ENCODE peak calls at places on chromosomes 2 and 18, in seven cellular contexts. One of them, this sample, is unnamed.
A peak's percentile ranks its signal among the peaks of the same experiment; 100 is the strongest.

GRCh38 chr2:158969162-158969716 is 799 bp downstream of the TANC1 start:
- DNase-seq in left ventricle myocardium inferior: no peak
- DNase-seq in PC-3: no peak
- DNase-seq in IMR-90: no peak
- DNase-seq in Peyer's patch: peak; percentile 75
- DNase-seq in heart left ventricle: no peak
- DNase-seq in HepG2: no peak
- DNase-seq in this sample: no peak

GRCh38 chr2:133658020-133658903 is 90.0 kb upstream of the NCKAP5 start:
- DNase-seq in HepG2: no peak
- DNase-seq in IMR-90: peak; percentile 51
- DNase-seq in PC-3: peak; percentile 19
- DNase-seq in heart left ventricle: no peak
- DNase-seq in Peyer's patch: no peak
- DNase-seq in left ventricle myocardium inferior: no peak
- DNase-seq in this sample: no peak

GRCh38 chr18:28692337-28692736 is 515.4 kb upstream of the CDH2 start:
- DNase-seq in IMR-90: no peak
- DNase-seq in Peyer's patch: no peak
- DNase-seq in left ventricle myocardium inferior: no peak
- DNase-seq in heart left ventricle: no peak
- DNase-seq in PC-3: no peak
- DNase-seq in HepG2: no peak
- DNase-seq in this sample: no peak

GRCh38 chr2:53475320-53475719 is 292.3 kb upstream of the CHAC2 start:
- DNase-seq in IMR-90: peak; percentile 75
- DNase-seq in PC-3: peak; percentile 97
- DNase-seq in heart left ventricle: no peak
- DNase-seq in left ventricle myocardium inferior: no peak
- DNase-seq in Peyer's patch: no peak
- DNase-seq in HepG2: no peak
- DNase-seq in this sample: no peak

GRCh38 chr2:59301466-59302402 is 1060.6 kb upstream of the FANCL start:
- DNase-seq in heart left ventricle: peak; percentile 31
- DNase-seq in HepG2: peak; percentile 67
- DNase-seq in Peyer's patch: no peak
- DNase-seq in PC-3: peak; percentile 79
- DNase-seq in left ventricle myocardium inferior: no peak
- DNase-seq in IMR-90: peak; percentile 70
- DNase-seq in this sample: peak; percentile 43

GRCh38 chr2:85723707-85724360 is 29.7 kb downstream of the GNLY start:
- DNase-seq in Peyer's patch: no peak
- DNase-seq in HepG2: no peak
- DNase-seq in left ventricle myocardium inferior: no peak
- DNase-seq in heart left ventricle: no peak
- DNase-seq in PC-3: no peak
- DNase-seq in IMR-90: peak; percentile 50
- DNase-seq in this sample: no peak

GRCh38 chr18:48303883-48304282 is 105.3 kb downstream of the ZBTB7C start:
- DNase-seq in Peyer's patch: no peak
- DNase-seq in left ventricle myocardium inferior: no peak
- DNase-seq in HepG2: no peak
- DNase-seq in heart left ventricle: no peak
- DNase-seq in IMR-90: no peak
- DNase-seq in PC-3: no peak
- DNase-seq in this sample: no peak

GRCh38 chr2:180520206-180520605 is 460.2 kb upstream of the UBE2E3 start:
- DNase-seq in HepG2: no peak
- DNase-seq in left ventricle myocardium inferior: no peak
- DNase-seq in IMR-90: peak; percentile 18
- DNase-seq in Peyer's patch: no peak
- DNase-seq in heart left ventricle: no peak
- DNase-seq in PC-3: peak; percentile 56
- DNase-seq in this sample: no peak

GRCh38 chr18:8706981-8707940 is 1.9 kb downstream of the MTCL1 start:
- DNase-seq in HepG2: no peak
- DNase-seq in Peyer's patch: peak; percentile 67
- DNase-seq in IMR-90: peak; percentile 73
- DNase-seq in PC-3: peak; percentile 83
- DNase-seq in heart left ventricle: peak; percentile 33
- DNase-seq in left ventricle myocardium inferior: no peak
- DNase-seq in this sample: peak; percentile 43
- TF ChIP-seq CTCF in HepG2: peak; percentile 36
- TF ChIP-seq CTCF in Peyer's patch: peak; percentile 33
- TF ChIP-seq CTCF in IMR-90: no peak
- TF ChIP-seq CTCF in PC-3: peak; percentile 59
- TF ChIP-seq CTCF in heart left ventricle: no peak
- TF ChIP-seq CTCF in left ventricle myocardium inferior: peak; percentile 36
- TF ChIP-seq CTCF in this sample: peak; percentile 22

GRCh38 chr18:43877922-43878321 is 600.6 kb upstream of the SYT4 start:
- DNase-seq in Peyer's patch: no peak
- DNase-seq in PC-3: no peak
- DNase-seq in HepG2: no peak
- DNase-seq in IMR-90: no peak
- DNase-seq in heart left ventricle: no peak
- DNase-seq in left ventricle myocardium inferior: no peak
- DNase-seq in this sample: peak; percentile 9
- H3K4me1 ChIP-seq in Peyer's patch: no peaks in the 10 kb centered on the region
- H3K4me1 ChIP-seq in PC-3: peaks cover 5% of the 10 kb centered on the region
- H3K4me1 ChIP-seq in HepG2: no peaks in the 10 kb centered on the region
- H3K4me1 ChIP-seq in IMR-90: peaks cover 6% of the 10 kb centered on the region
- H3K4me1 ChIP-seq in heart left ventricle: no peaks in the 10 kb centered on the region
- H3K4me1 ChIP-seq in left ventricle myocardium inferior: peaks cover 8% of the 10 kb centered on the region
- H3K4me1 ChIP-seq in this sample: no peaks in the 10 kb centered on the region

GRCh38 chr2:43898134-43898957 is 59.6 kb downstream of the ABCG8 start:
- DNase-seq in HepG2: peak; percentile 22
- DNase-seq in left ventricle myocardium inferior: no peak
- DNase-seq in PC-3: no peak
- DNase-seq in Peyer's patch: peak; percentile 75
- DNase-seq in IMR-90: peak; percentile 8
- DNase-seq in heart left ventricle: no peak
- DNase-seq in this sample: peak; percentile 26
- TF ChIP-seq CTCF in HepG2: peak; percentile 59
- TF ChIP-seq CTCF in left ventricle myocardium inferior: peak; percentile 10
- TF ChIP-seq CTCF in PC-3: peak; percentile 55
- TF ChIP-seq CTCF in Peyer's patch: peak; percentile 68
- TF ChIP-seq CTCF in IMR-90: no peak
- TF ChIP-seq CTCF in heart left ventricle: no peak
- TF ChIP-seq CTCF in this sample: no peak

DNA sequence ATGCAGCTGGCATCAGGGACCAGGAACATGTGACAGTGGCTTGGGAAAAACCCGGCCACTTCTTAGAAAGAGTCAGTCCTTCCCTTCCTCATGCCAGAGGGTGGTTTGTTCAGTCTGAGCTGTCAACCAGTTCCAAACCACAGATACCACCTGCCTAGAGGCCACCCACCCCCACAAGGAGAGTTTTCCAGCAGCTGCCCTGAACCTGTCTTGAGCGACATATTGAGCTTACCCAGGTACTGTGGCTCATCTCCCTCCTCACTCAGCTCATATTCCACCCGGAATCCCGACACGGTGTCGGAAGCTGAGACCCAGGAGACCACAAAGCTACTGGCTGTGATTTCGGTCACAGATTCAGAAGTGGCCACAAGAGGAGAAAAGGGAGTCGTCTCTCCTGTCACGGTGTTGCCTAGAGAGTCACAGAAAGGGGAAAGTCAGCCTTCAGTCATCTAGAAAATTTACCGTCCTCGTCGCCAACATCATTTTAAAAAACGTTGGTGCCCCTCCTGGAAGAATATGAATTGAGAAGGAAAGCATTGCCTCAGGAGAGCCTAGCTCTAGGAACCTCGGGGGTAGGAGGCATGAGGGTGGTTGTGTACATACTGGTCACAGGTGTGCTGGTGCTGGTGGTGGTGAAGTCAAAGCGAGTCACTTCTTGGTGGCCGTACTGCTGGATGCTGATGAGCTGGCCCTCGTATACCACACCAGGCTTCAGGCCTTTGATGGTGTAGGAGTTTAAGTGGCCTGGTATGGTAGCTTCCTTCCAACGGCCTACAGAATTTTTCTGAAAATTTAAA is 26.3 kb downstream of the FN1 start:
- DNase-seq in Peyer's patch: no peak
- DNase-seq in PC-3: peak; percentile 90
- DNase-seq in IMR-90: peak; percentile 57
- DNase-seq in left ventricle myocardium inferior: no peak
- DNase-seq in heart left ventricle: no peak
- DNase-seq in HepG2: no peak
- DNase-seq in this sample: no peak
- H3K4me1 ChIP-seq in Peyer's patch: no peaks in the 10 kb centered on the region
- H3K4me1 ChIP-seq in PC-3: peaks cover 36% of the 10 kb centered on the region
- H3K4me1 ChIP-seq in IMR-90: peaks cover 16% of the 10 kb centered on the region
- H3K4me1 ChIP-seq in left ventricle myocardium inferior: no peaks in the 10 kb centered on the region
- H3K4me1 ChIP-seq in heart left ventricle: no peaks in the 10 kb centered on the region
- H3K4me1 ChIP-seq in HepG2: peaks cover 64% of the 10 kb centered on the region
- H3K4me1 ChIP-seq in this sample: no peaks in the 10 kb centered on the region

GRCh38 chr2:227363756-227364155 is 15.3 kb downstream of the TM4SF20 start:
- DNase-seq in heart left ventricle: no peak
- DNase-seq in HepG2: no peak
- DNase-seq in Peyer's patch: no peak
- DNase-seq in IMR-90: no peak
- DNase-seq in PC-3: peak; percentile 39
- DNase-seq in left ventricle myocardium inferior: no peak
- DNase-seq in this sample: no peak
- TF ChIP-seq CTCF in heart left ventricle: no peak
- TF ChIP-seq CTCF in HepG2: peak; percentile 33
- TF ChIP-seq CTCF in Peyer's patch: peak; percentile 45
- TF ChIP-seq CTCF in IMR-90: peak; percentile 6
- TF ChIP-seq CTCF in PC-3: peak; percentile 65
- TF ChIP-seq CTCF in left ventricle myocardium inferior: no peak
- TF ChIP-seq CTCF in this sample: no peak

DNA sequence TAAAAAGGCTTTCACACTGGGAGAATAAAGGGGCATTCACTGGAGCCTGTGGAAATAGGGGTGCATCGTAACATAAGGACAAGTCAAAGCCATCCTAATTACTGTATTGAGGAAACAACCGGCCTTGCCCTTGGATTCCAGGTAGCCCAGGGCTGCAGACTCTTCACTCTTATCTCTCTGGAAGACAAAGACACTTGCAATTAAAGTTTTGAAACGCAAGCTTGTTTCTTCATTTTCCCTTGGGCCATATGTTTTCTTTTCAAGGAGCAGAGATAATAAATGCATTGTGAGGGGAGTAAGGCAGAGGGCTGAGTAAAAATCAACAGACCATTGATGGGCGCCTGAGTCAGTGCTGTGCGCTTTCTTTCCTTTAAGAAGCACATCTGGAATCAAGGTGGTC is 11.5 kb downstream of the TNFRSF11A start:
- DNase-seq in PC-3: no peak
- DNase-seq in IMR-90: no peak
- DNase-seq in Peyer's patch: no peak
- DNase-seq in heart left ventricle: no peak
- DNase-seq in HepG2: no peak
- DNase-seq in left ventricle myocardium inferior: no peak
- DNase-seq in this sample: no peak
- H3K4me1 ChIP-seq in PC-3: peaks cover 73% of the 10 kb centered on the region
- H3K4me1 ChIP-seq in IMR-90: peaks cover 4% of the 10 kb centered on the region
- H3K4me1 ChIP-seq in Peyer's patch: no peaks in the 10 kb centered on the region
- H3K4me1 ChIP-seq in heart left ventricle: no peaks in the 10 kb centered on the region
- H3K4me1 ChIP-seq in HepG2: no peaks in the 10 kb centered on the region
- H3K4me1 ChIP-seq in left ventricle myocardium inferior: no peaks in the 10 kb centered on the region
- H3K4me1 ChIP-seq in this sample: no peaks in the 10 kb centered on the region

GRCh38 chr2:152459116-152459515 is 124.1 kb downstream of the FMNL2 start:
- DNase-seq in Peyer's patch: no peak
- DNase-seq in HepG2: no peak
- DNase-seq in left ventricle myocardium inferior: no peak
- DNase-seq in heart left ventricle: no peak
- DNase-seq in IMR-90: no peak
- DNase-seq in PC-3: no peak
- DNase-seq in this sample: no peak

GRCh38 chr2:152455738-152456137 is 120.8 kb downstream of the FMNL2 start:
- DNase-seq in HepG2: no peak
- DNase-seq in PC-3: no peak
- DNase-seq in Peyer's patch: no peak
- DNase-seq in left ventricle myocardium inferior: no peak
- DNase-seq in heart left ventricle: no peak
- DNase-seq in IMR-90: no peak
- DNase-seq in this sample: no peak

GRCh38 chr2:152456262-152456661 is 121.3 kb downstream of the FMNL2 start:
- DNase-seq in Peyer's patch: no peak
- DNase-seq in IMR-90: peak; percentile 20
- DNase-seq in heart left ventricle: no peak
- DNase-seq in PC-3: peak; percentile 74
- DNase-seq in HepG2: peak; percentile 52
- DNase-seq in left ventricle myocardium inferior: no peak
- DNase-seq in this sample: no peak

GRCh38 chr2:152460567-152460966 is 125.6 kb downstream of the FMNL2 start:
- DNase-seq in PC-3: no peak
- DNase-seq in Peyer's patch: no peak
- DNase-seq in IMR-90: no peak
- DNase-seq in HepG2: no peak
- DNase-seq in heart left ventricle: no peak
- DNase-seq in left ventricle myocardium inferior: no peak
- DNase-seq in this sample: no peak

DNA sequence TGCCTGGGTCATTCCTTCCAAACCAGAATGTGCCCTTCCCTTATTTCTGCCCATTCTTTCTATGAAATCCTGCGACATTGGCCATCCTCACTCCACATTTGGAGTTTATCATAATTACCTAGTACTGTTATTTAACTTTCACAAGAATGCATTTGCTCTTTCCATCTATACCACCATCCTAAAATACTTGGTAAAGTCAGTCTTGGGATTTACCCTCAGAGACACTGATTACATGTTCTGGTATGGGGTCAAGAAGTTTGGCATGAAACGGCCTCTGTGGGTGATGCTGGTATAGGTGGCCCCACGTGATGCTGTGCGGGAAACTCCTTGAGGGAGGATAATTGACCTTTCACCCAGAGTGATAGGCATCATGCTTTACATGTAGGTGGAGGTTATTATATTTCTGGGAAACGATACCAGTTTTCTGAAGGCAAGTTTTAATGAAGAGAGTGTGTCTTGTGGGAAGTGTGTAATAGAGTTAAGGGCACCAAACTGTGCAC is 123.5 kb downstream of the FMNL2 start:
- DNase-seq in Peyer's patch: no peak
- DNase-seq in PC-3: no peak
- DNase-seq in IMR-90: no peak
- DNase-seq in heart left ventricle: no peak
- DNase-seq in HepG2: no peak
- DNase-seq in left ventricle myocardium inferior: no peak
- DNase-seq in this sample: no peak
- TF ChIP-seq CTCF in Peyer's patch: no peak
- TF ChIP-seq CTCF in PC-3: no peak
- TF ChIP-seq CTCF in IMR-90: no peak
- TF ChIP-seq CTCF in heart left ventricle: no peak
- TF ChIP-seq CTCF in HepG2: no peak
- TF ChIP-seq CTCF in left ventricle myocardium inferior: no peak
- TF ChIP-seq CTCF in this sample: no peak

DNA sequence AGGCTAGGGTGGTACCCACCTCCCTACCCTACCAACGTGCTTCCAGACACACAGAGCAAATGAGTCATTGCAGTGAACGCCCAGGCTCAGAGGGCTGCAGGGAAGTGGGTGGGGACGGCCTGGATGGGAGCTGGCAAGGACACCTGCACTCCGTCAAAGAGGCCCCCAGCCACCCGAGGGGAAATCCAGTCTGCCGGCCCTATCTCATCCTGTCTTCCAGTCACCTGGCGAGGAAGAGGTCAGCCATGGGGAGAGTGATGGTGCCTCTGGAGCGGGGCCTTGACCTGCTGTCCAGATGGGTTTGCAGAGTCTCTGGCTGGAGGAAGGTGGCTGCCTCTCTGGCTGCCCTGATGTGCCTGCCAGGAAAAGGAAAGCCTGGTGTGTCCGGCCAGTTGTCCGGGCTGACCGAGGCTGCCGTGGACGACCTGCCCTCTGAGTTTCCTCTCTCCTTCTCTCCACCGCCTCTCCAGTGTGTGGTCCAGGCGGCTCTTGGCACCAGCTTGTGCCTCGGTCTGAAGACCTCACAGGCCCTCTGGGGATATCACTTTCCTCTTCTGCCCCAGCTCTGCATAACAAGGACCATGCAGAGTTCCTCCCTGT is 209.7 kb upstream of the COPS8 start:
- DNase-seq in left ventricle myocardium inferior: no peak
- DNase-seq in IMR-90: no peak
- DNase-seq in heart left ventricle: no peak
- DNase-seq in Peyer's patch: no peak
- DNase-seq in PC-3: peak; percentile 79
- DNase-seq in HepG2: no peak
- DNase-seq in this sample: peak; percentile 56
- H3K4me1 ChIP-seq in left ventricle myocardium inferior: peaks cover 20% of the 10 kb centered on the region
- H3K4me1 ChIP-seq in IMR-90: no peaks in the 10 kb centered on the region
- H3K4me1 ChIP-seq in heart left ventricle: peaks cover 6% of the 10 kb centered on the region
- H3K4me1 ChIP-seq in Peyer's patch: no peaks in the 10 kb centered on the region
- H3K4me1 ChIP-seq in PC-3: peaks cover 36% of the 10 kb centered on the region
- H3K4me1 ChIP-seq in HepG2: no peaks in the 10 kb centered on the region
- H3K4me1 ChIP-seq in this sample: peaks cover 12% of the 10 kb centered on the region

This sample was measured in thyroid gland.